ENCODE peak calls at places on chromosomes 13 and 19, in ten cellular contexts. U, F, O, R, T, X, D, K, P and Z are unnamed samples.

GRCh38 chr19:38683393-38684077 is 36.1 kb downstream of the ACTN4 start:
- DNase-seq in U (peak), F (no peak), O (no peak), R (peak), T (no peak), X (peak), D (peak), K (peak), P (peak), Z (peak)

GRCh38 chr19:51469162-51469561 is 9.2 kb upstream of the CEACAM18 start:
- DNase-seq in U (no peak), F (no peak), O (no peak), R (no peak), T (no peak), X (no peak), D (no peak), K (no peak), P (no peak), Z (no peak)

GRCh38 chr13:105773887-105774538 is 761.4 kb downstream of the EFNB2 start:
- DNase-seq in U (peak), F (no peak), O (no peak), R (peak), T (peak), X (peak), D (no peak), K (no peak), P (no peak), Z (peak)

GRCh38 chr19:41887711-41888382 is 4.9 kb downstream of the ARHGEF1 start:
- DNase-seq in U (peak), F (peak), O (no peak), R (peak), T (peak), X (peak), D (peak), K (no peak), P (no peak), Z (peak)

GRCh38 chr19:33302175-33302973 is at the start of gene CEBPA:
- DNase-seq in U (peak), F (peak), O (peak), R (peak), T (no peak), X (peak), D (peak), K (peak), P (peak), Z (peak)

GRCh38 chr13:45206340-45206739 is 5.5 kb upstream of the KCTD4 start:
- DNase-seq in U (peak), F (no peak), O (no peak), R (no peak), T (no peak), X (peak), D (peak), K (peak), P (no peak), Z (peak)

GRCh38 chr19:6127716-6128335 is 7.6 kb upstream of the ACSBG2 start:
- DNase-seq in U (no peak), F (no peak), O (no peak), R (no peak), T (no peak), X (no peak), D (no peak), K (no peak), P (no peak), Z (no peak)

GRCh38 chr19:42419309-42419708 is 7.9 kb downstream of the LIPE start:
- DNase-seq in U (no peak), F (no peak), O (no peak), R (no peak), T (no peak), X (no peak), D (no peak), K (no peak), P (no peak), Z (no peak)

GRCh38 chr13:27927444-27928352 is 7.9 kb downstream of the PDX1 start:
- DNase-seq in U (no peak), F (no peak), O (no peak), R (no peak), T (no peak), X (no peak), D (no peak), K (no peak), P (no peak), Z (no peak)

GRCh38 chr13:97944396-97945029 is 9.0 kb upstream of the IPO5 start:
- DNase-seq in U (peak), F (no peak), O (no peak), R (no peak), T (no peak), X (no peak), D (peak), K (peak), P (no peak), Z (no peak)

GRCh38 chr19:50432221-50432626 is 468 bp upstream of the MYBPC2 start:
- DNase-seq in U (no peak), F (no peak), O (no peak), R (peak), T (no peak), X (no peak), D (no peak), K (peak), P (no peak), Z (no peak)

GRCh38 chr13:111626371-111627305 is 306.2 kb downstream of the TEX29 start:
- DNase-seq in U (no peak), F (peak), O (no peak), R (no peak), T (no peak), X (no peak), D (no peak), K (no peak), P (peak), Z (no peak)

GRCh38 chr13:99388334-99388923 is 81.2 kb upstream of the GPR183 start:
- DNase-seq in U (no peak), F (no peak), O (no peak), R (no peak), T (no peak), X (no peak), D (no peak), K (no peak), P (no peak), Z (no peak)

GRCh38 chr13:102878491-102878890 is 32.7 kb downstream of the ERCC5 start:
- DNase-seq in U (no peak), F (no peak), O (no peak), R (peak), T (no peak), X (no peak), D (no peak), K (peak), P (no peak), Z (no peak)

GRCh38 chr13:106329941-106330340 is 205.5 kb downstream of the EFNB2 start:
- DNase-seq in U (no peak), F (no peak), O (no peak), R (peak), T (no peak), X (no peak), D (no peak), K (no peak), P (no peak), Z (no peak)

GRCh38 chr13:39612023-39612637 is 9.1 kb upstream of the LHFPL6 start:
- DNase-seq in U (peak), F (peak), O (peak), R (peak), T (peak), X (peak), D (peak), K (peak), P (peak), Z (peak)

GRCh38 chr19:32675720-32676185 is at the start of gene RGS9BP:
- DNase-seq in U (peak), F (peak), O (peak), R (peak), T (peak), X (peak), D (peak), K (peak), P (peak), Z (peak)

GRCh38 chr19:4007836-4008539 is 452 bp downstream of the PIAS4 start:
- DNase-seq in U (peak), F (peak), O (no peak), R (peak), T (no peak), X (no peak), D (no peak), K (peak), P (no peak), Z (no peak)

GRCh38 chr13:75702476-75702875 is 66.3 kb downstream of the LMO7 start:
- DNase-seq in U (no peak), F (no peak), O (no peak), R (no peak), T (no peak), X (no peak), D (no peak), K (no peak), P (no peak), Z (no peak)

GRCh38 chr19:6006896-6007295 is 29.0 kb upstream of the RANBP3 start:
- DNase-seq in U (no peak), F (no peak), O (no peak), R (no peak), T (no peak), X (no peak), D (no peak), K (no peak), P (no peak), Z (no peak)

GRCh38 chr19:5989388-5990074 is 11.6 kb upstream of the RANBP3 start:
- DNase-seq in U (no peak), F (no peak), O (no peak), R (no peak), T (no peak), X (no peak), D (no peak), K (no peak), P (no peak), Z (no peak)

GRCh38 chr13:36945078-36945477 is 25.0 kb upstream of the SMAD9 start:
- DNase-seq in U (no peak), F (no peak), O (no peak), R (no peak), T (no peak), X (no peak), D (no peak), K (no peak), P (no peak), Z (no peak)

GRCh38 chr19:22421797-22422196 is 349 bp downstream of the ZNF98 start:
- DNase-seq in U (no peak), F (no peak), O (no peak), R (no peak), T (no peak), X (no peak), D (no peak), K (no peak), P (no peak), Z (no peak)

GRCh38 chr19:50050406-50051223 is 24.8 kb downstream of the ZNF473 start:
- DNase-seq in U (peak), F (peak), O (peak), R (peak), T (peak), X (peak), D (peak), K (peak), P (peak), Z (peak)

GRCh38 chr19:6740589-6741348 is 1.3 kb downstream of the TRIP10 start:
- DNase-seq in U (peak), F (peak), O (no peak), R (peak), T (no peak), X (no peak), D (no peak), K (peak), P (peak), Z (no peak)

GRCh38 chr13:30800107-30800506 is 64.8 kb downstream of the ALOX5AP start:
- DNase-seq in U (no peak), F (no peak), O (no peak), R (no peak), T (no peak), X (no peak), D (no peak), K (no peak), P (no peak), Z (no peak)

GRCh38 chr19:6267552-6268381 is 12.0 kb downstream of the MLLT1 start:
- DNase-seq in U (no peak), F (no peak), O (peak), R (no peak), T (no peak), X (no peak), D (no peak), K (no peak), P (no peak), Z (no peak)

GRCh38 chr13:41696163-41697003 is 239.0 kb downstream of the RGCC start:
- DNase-seq in U (peak), F (no peak), O (no peak), R (peak), T (no peak), X (peak), D (peak), K (no peak), P (no peak), Z (peak)

GRCh38 chr19:53511933-53512374 is 26.0 kb upstream of the ZNF331 start:
- DNase-seq in U (peak), F (peak), O (peak), R (peak), T (no peak), X (peak), D (peak), K (peak), P (no peak), Z (peak)

GRCh38 chr19:1907563-1908363 is 2.6 kb downstream of the ADAT3 start:
- DNase-seq in U (no peak), F (peak), O (no peak), R (no peak), T (no peak), X (no peak), D (peak), K (no peak), P (peak), Z (peak)

GRCh38 chr13:99575376-99575775 is 74.1 kb downstream of the TM9SF2 start:
- DNase-seq in U (no peak), F (no peak), O (no peak), R (no peak), T (no peak), X (no peak), D (no peak), K (no peak), P (no peak), Z (no peak)

GRCh38 chr13:79455331-79455730 is 25.6 kb upstream of the NDFIP2 start:
- DNase-seq in U (peak), F (no peak), O (no peak), R (peak), T (no peak), X (no peak), D (no peak), K (peak), P (no peak), Z (peak)

GRCh38 chr13:75255653-75256052 is 226.3 kb downstream of the TBC1D4 start:
- DNase-seq in U (no peak), F (no peak), O (no peak), R (no peak), T (no peak), X (no peak), D (no peak), K (no peak), P (no peak), Z (no peak)

GRCh38 chr19:10797541-10798256 is 38.3 kb downstream of the TMED1 start:
- DNase-seq in U (no peak), F (no peak), O (no peak), R (no peak), T (no peak), X (no peak), D (no peak), K (peak), P (no peak), Z (no peak)

GRCh38 chr19:57025491-57025890 is 94.3 kb upstream of the USP29 start:
- DNase-seq in U (no peak), F (no peak), O (no peak), R (no peak), T (no peak), X (no peak), D (no peak), K (no peak), P (no peak), Z (no peak)

GRCh38 chr13:51781246-51782022 is 22.5 kb downstream of the DHRS12 start:
- DNase-seq in U (peak), F (no peak), O (no peak), R (peak), T (no peak), X (no peak), D (peak), K (no peak), P (peak), Z (no peak)

GRCh38 chr13:36533806-36534205 is 101.5 kb downstream of the CCNA1 start:
- DNase-seq in U (no peak), F (no peak), O (no peak), R (peak), T (no peak), X (no peak), D (peak), K (no peak), P (peak), Z (peak)

GRCh38 chr13:44768775-44769578 is 192.8 kb upstream of the TSC22D1 start:
- DNase-seq in U (no peak), F (no peak), O (no peak), R (no peak), T (no peak), X (no peak), D (no peak), K (no peak), P (no peak), Z (no peak)